ENCODE peak calls at places on chromosomes 6 and 20, in eight cellular contexts. G is neural crest cell, Z is lower leg skin, T is spleen, M is WERI-Rb-1, B is endothelial cell of umbilical vein, F is H9, E is bronchial epithelial cell. Q is an unnamed sample.

GRCh38 chr6:155121699-155122098 is 126.6 kb downstream of the TIAM2 start:
- DNase-seq in M (peak), B (no peak), Z (no peak), E (no peak), F (peak), G (peak), T (no peak), Q (peak)

GRCh38 chr6:136672144-136672543 is 120.1 kb downstream of the MAP3K5 start:
- DNase-seq in Z (no peak), G (no peak), F (no peak), T (no peak), B (no peak), E (no peak), M (no peak), Q (no peak)

GRCh38 chr6:140183881-140184280 is 809.4 kb upstream of the CITED2 start:
- DNase-seq in E (no peak), G (no peak), B (no peak), T (no peak), M (no peak), Z (no peak), F (no peak), Q (peak)

GRCh38 chr6:139539852-139540251 is 165.4 kb upstream of the CITED2 start:
- DNase-seq in M (no peak), G (no peak), E (peak), Z (peak), B (peak), F (peak), T (no peak), Q (peak)

GRCh38 chr6:20630136-20630535 is 95.9 kb downstream of the CDKAL1 start:
- DNase-seq in E (no peak), F (peak), B (no peak), M (no peak), T (no peak), G (no peak), Z (no peak), Q (no peak)

GRCh38 chr6:41452763-41453162 is 93.4 kb upstream of the FOXP4 start:
- DNase-seq in M (no peak), G (no peak), E (no peak), T (peak), B (no peak), Z (no peak), F (no peak), Q (no peak)

GRCh38 chr6:88698661-88699060 is 264.8 kb downstream of the RNGTT start:
- DNase-seq in E (no peak), Z (no peak), G (no peak), M (no peak), T (no peak), F (no peak), B (no peak), Q (no peak)

GRCh38 chr6:14468656-14469321 is 351.2 kb downstream of the CD83 start:
- DNase-seq in M (no peak), B (no peak), Z (no peak), G (no peak), T (no peak), E (no peak), F (no peak), Q (no peak)

GRCh38 chr20:43243672-43244269 is 54.1 kb upstream of the PTPRT start:
- DNase-seq in E (no peak), F (peak), B (no peak), M (peak), Z (no peak), T (no peak), G (no peak), Q (no peak)

GRCh38 chr6:26592649-26593048 is 4.1 kb upstream of the ABT1 start:
- DNase-seq in E (no peak), G (no peak), B (no peak), Z (no peak), T (no peak), M (no peak), F (no peak), Q (no peak)

GRCh38 chr6:71544028-71544427 is 255.4 kb downstream of the OGFRL1 start:
- DNase-seq in E (no peak), G (no peak), Z (no peak), T (no peak), F (no peak), B (no peak), M (no peak), Q (peak)

GRCh38 chr6:111855775-111856174 is 17.5 kb downstream of the FYN start:
- DNase-seq in Z (no peak), T (no peak), F (no peak), G (no peak), M (no peak), B (no peak), E (no peak), Q (no peak)

GRCh38 chr6:74479960-74480359 is 725.9 kb downstream of the COL12A1 start:
- DNase-seq in M (no peak), E (no peak), B (no peak), F (no peak), T (no peak), G (no peak), Z (no peak), Q (no peak)

GRCh38 chr6:74479420-74479819 is 726.4 kb downstream of the COL12A1 start:
- DNase-seq in E (no peak), F (no peak), Z (no peak), M (no peak), T (no peak), G (no peak), B (no peak), Q (no peak)

GRCh38 chr6:74482180-74482579 is 723.7 kb downstream of the COL12A1 start:
- DNase-seq in F (no peak), M (no peak), G (no peak), Z (no peak), E (no peak), B (no peak), T (no peak), Q (no peak)

DNA sequence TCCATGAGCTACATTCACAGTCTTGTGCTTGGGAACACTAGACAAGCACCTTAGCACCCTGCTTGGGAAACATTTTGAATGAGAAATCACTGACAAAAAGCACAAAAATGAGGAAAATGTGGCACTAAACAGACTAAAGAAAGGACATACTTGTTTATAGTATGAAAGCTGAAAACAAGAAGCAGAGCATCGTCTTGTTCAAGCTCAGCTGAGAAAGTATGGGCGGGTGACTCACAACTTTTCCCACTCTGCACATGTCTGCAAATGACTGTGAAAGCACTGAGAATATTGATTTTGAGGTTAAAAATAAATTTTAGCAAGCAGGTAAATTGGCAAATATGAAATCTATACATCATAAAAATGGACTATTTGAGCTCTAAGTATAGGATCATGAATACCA is 725.3 kb downstream of the COL12A1 start:
- DNase-seq in G (no peak), T (no peak), Z (no peak), B (no peak), E (no peak), F (no peak), M (no peak), Q (no peak)
- TF ChIP-seq CTCF in G (no peak), T (no peak), Z (no peak), B (no peak), E (no peak), F (no peak), M (no peak), Q (no peak)

DNA sequence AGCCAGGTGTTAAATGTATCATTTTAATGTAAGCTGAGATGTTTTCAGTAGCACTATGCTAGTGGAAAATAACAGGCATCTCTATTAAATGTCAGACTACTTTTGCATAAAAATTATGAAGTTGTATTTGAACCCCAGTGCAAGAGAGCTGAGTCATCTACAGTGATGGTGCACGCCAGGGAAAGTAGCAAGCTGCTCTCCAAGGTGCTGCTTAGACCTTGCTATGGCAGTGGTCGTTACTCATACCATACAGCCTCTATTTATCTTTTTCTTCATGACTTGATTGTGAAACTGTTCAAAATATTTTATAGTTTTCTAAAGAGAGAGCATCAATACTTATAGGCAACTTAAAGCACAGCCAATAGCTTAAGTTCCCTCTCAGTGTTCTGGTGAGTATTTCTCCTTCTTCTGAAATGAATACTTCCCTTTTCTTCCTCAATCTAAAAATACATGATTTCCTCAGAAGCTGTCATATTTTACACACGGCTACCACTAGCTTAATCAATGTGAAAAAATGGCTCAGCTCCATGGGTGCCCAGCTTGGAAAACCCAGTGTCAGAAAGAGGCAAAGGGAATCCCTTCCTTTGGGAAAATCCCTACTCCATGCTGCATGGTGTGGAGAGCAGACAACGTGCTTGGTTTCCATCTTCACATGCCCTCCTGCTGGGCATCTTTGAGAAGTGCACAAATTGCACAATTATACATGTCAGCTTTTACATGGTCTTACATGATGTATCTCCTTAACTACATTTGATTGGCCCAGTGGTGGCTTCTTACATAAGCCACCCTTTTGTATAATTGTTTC is 105.6 kb downstream of the ELOVL4 start:
- DNase-seq in B (no peak), F (no peak), E (peak), G (no peak), T (no peak), Z (no peak), M (no peak), Q (no peak)
- TF ChIP-seq CTCF in B (no peak), F (no peak), E (no peak), G (no peak), T (no peak), Z (no peak), M (no peak), Q (no peak)

DNA sequence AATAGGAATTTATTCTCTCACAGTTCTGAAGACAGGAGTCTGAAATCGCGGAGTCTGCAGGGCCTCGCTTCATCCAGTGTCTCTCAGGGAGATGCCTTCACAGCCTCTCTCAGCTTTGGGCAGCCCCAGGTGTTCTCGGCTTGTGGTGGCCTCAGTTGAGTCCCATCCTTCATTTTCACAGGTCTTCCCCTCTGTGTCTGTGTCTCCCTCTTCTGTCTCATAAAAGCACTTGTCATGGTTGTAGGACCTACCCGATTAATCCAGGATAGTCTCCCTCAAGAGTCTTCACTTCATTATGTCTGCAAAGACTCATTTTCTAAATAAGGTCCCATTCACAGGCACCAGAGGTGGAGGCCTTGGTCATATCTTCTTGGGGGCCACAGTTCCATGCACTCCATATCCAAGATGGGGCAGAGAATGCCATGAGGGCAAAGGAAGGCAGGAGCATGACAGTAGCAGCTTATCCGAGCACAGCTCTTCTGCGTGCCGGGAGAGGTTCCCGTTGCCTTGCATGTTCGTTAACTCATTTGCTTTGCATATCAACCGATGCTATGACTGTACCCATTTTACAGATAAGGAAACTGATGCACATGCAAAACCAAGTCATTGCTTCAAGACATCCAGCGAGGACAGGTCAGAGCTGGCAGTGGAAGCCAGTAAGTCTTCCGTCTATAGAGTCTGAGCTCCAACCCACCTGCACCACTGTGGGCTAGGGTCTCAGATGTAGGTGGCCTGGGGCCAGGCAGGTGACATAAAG is 363.8 kb upstream of the SULF2 start:
- DNase-seq in M (no peak), B (no peak), Z (no peak), G (no peak), E (no peak), F (no peak), T (no peak), Q (no peak)
- TF ChIP-seq CTCF in M (peak), B (no peak), Z (no peak), G (no peak), E (no peak), F (no peak), T (no peak), Q (no peak)

GRCh38 chr20:59743767-59744485 is 139.6 kb downstream of the PHACTR3 start:
- DNase-seq in F (peak), B (no peak), E (no peak), T (no peak), M (no peak), Z (no peak), G (no peak), Q (no peak)
- TF ChIP-seq CTCF in F (peak), B (no peak), E (no peak), T (no peak), M (peak), Z (no peak), G (no peak), Q (no peak)